ENCODE peak calls at places on chromosomes 11 and 22, in five cellular contexts. M is Peyer's patch, B is spleen, S is right lobe of liver, E is uterus. G is an unnamed sample.

GRCh38 chr11:79209540-79210266 is 231.1 kb downstream of the TENM4 start:
- DNase-seq in M (no peak), B (no peak), S (no peak), E (no peak), G (peak)

GRCh38 chr22:39174498-39175120 is 22.1 kb upstream of the CBX7 start:
- DNase-seq in M (peak), B (peak), S (peak), E (peak), G (peak)

GRCh38 chr11:110896358-110896757 is 184.1 kb upstream of the ARHGAP20 start:
- DNase-seq in M (no peak), B (no peak), S (no peak), E (no peak), G (no peak)

GRCh38 chr22:23574371-23574811 is 5.7 kb downstream of the IGLL1 start:
- DNase-seq in M (peak), B (peak), S (peak), E (no peak), G (no peak)

GRCh38 chr11:108511851-108512474 is 13.8 kb upstream of the POGLUT3 start:
- DNase-seq in M (no peak), B (no peak), S (no peak), E (no peak), G (no peak)

GRCh38 chr11:124577664-124578427 is 8.0 kb downstream of the OR8A1 start:
- DNase-seq in M (no peak), B (no peak), S (no peak), E (no peak), G (no peak)

GRCh38 chr11:117565709-117566108 is 231.3 kb downstream of the DSCAML1 start:
- DNase-seq in M (peak), B (peak), S (peak), E (no peak), G (no peak)

GRCh38 chr11:70666336-70666735 is 268.0 kb downstream of the CTTN start:
- DNase-seq in M (no peak), B (no peak), S (no peak), E (no peak), G (no peak)

GRCh38 chr22:41550952-41551491 is 6.8 kb upstream of the POLR3H start:
- DNase-seq in M (no peak), B (no peak), S (no peak), E (no peak), G (no peak)

GRCh38 chr11:12090061-12090572 is 20.3 kb upstream of the MICAL2 start:
- DNase-seq in M (peak), B (no peak), S (no peak), E (no peak), G (no peak)

GRCh38 chr11:98060759-98061158 is 960.0 kb upstream of the CNTN5 start:
- DNase-seq in M (no peak), B (no peak), S (no peak), E (no peak), G (no peak)

GRCh38 chr11:77180346-77180745 is 52.3 kb downstream of the MYO7A start:
- DNase-seq in M (no peak), B (no peak), S (peak), E (no peak), G (no peak)

GRCh38 chr11:117212697-117213355 is 13.7 kb downstream of the TAGLN start:
- DNase-seq in M (no peak), B (no peak), S (no peak), E (no peak), G (no peak)

GRCh38 chr22:18968011-18968749 is 32.1 kb upstream of the PRODH start:
- DNase-seq in M (peak), B (no peak), S (peak), E (no peak), G (no peak)

GRCh38 chr11:114066046-114066648 is 6.6 kb downstream of the ZBTB16 start:
- DNase-seq in M (no peak), B (no peak), S (no peak), E (no peak), G (no peak)

GRCh38 chr22:23793326-23793725 is 6.6 kb downstream of the SMARCB1 start:
- DNase-seq in M (peak), B (peak), S (peak), E (no peak), G (no peak)

GRCh38 chr11:7116370-7116769 is 27.6 kb downstream of the RBMXL2 start:
- DNase-seq in M (no peak), B (no peak), S (no peak), E (no peak), G (no peak)

GRCh38 chr11:49208006-49208721 is at the start of gene FOLH1:
- DNase-seq in M (peak), B (peak), S (peak), E (peak), G (peak)

DNA sequence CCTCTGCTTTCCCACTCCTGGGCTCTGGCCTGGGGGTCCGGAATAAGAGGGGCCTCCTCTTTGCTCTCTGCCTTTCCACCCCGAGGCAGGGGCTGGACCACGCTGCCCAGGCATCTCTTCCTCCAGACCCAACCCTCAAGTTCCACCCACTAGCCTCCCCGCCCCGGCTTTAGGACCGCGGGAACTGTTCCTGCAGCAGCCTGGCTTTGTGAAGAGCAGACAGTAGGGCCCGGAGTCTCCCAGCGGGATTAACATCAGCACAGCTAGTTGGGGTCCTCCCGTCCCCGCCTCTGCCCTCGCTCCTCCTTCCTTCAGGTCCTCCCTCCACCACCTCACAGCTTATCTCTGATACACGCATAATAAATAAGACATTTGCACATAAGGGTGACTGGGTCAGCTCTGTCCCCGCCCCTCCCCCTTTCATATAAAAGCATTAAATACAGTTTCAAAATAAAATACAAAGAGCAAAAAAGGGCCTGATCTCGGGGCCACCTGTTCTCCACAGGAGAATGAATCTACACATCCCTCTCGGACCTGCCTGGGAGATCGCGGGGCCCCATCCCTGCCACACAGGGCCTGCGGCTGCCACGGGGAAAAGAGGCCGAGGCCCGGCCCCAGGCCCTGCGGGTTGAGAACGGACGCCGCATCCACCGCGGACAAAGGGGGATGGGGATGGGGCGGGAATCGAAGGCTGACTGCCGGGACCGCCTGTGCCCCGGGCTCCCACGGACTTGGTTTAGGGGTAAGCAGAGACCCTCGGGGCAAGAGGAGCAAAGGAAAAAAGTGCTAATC is 6.5 kb downstream of the ZFTA start:
- DNase-seq in M (no peak), B (no peak), S (no peak), E (peak), G (peak)
- H3K27ac ChIP-seq in M (peak), B (no peak), S (peak), E (peak), G (peak)

GRCh38 chr11:36119300-36119699 is 169.9 kb downstream of the COMMD9 start:
- DNase-seq in M (no peak), B (no peak), S (no peak), E (no peak), G (no peak)
- H3K4me3 ChIP-seq in M (no peak), B (no peak), S (no peak), E (no peak), G (no peak)

GRCh38 chr11:833114-833791 is 501 bp downstream of the CD151 start:
- DNase-seq in M (peak), B (peak), S (no peak), E (peak), G (peak)

GRCh38 chr11:836274-836673 is 3.5 kb downstream of the CD151 start:
- DNase-seq in M (no peak), B (peak), S (no peak), E (no peak), G (no peak)

GRCh38 chr11:833849-834311 is 1.1 kb downstream of the CD151 start:
- DNase-seq in M (peak), B (no peak), S (no peak), E (no peak), G (no peak)

GRCh38 chr11:832529-833113 is at the start of gene CD151:
- DNase-seq in M (no peak), B (peak), S (no peak), E (no peak), G (no peak)

GRCh38 chr11:834371-835316 is 1.9 kb downstream of the CD151 start:
- DNase-seq in M (peak), B (peak), S (peak), E (peak), G (no peak)
- TF ChIP-seq POLR2A in M (peak), B (no peak), S (peak), E (peak), G (no peak)

GRCh38 chr11:10310301-10310841 is 5.5 kb downstream of the ADM start:
- DNase-seq in M (no peak), B (no peak), S (no peak), E (no peak), G (no peak)
- H3K27ac ChIP-seq in M (no peak), B (no peak), S (peak), E (no peak), G (no peak)

G was measured in ovary.